ENCODE peak calls at places on chromosomes 12 and 14, in six cellular contexts. D is dorsolateral prefrontal cortex, J is left ventricle myocardium inferior, A is MM.1S, P is tibial nerve, U is heart right ventricle. Z is an unnamed sample.

GRCh38 chr14:36524874-36525745 is 5.1 kb upstream of the NKX2-1 start:
- DNase-seq in U (no peak), P (no peak), D (no peak), A (no peak), J (no peak), Z (no peak)

GRCh38 chr12:43981726-43982125 is 145.8 kb downstream of the TMEM117 start:
- DNase-seq in P (no peak), U (no peak), J (no peak), A (no peak), D (no peak), Z (no peak)

GRCh38 chr12:132719141-132719953 is 8.7 kb downstream of the PGAM5 start:
- DNase-seq in P (no peak), J (no peak), D (no peak), A (no peak), U (no peak), Z (no peak)

GRCh38 chr14:105685003-105685402 is 158.6 kb downstream of the TMEM121 start:
- DNase-seq in U (no peak), P (no peak), A (no peak), D (no peak), J (no peak), Z (no peak)

GRCh38 chr12:28937196-28937595 is 211.9 kb upstream of the FAR2 start:
- DNase-seq in U (no peak), D (no peak), P (no peak), A (no peak), J (no peak), Z (no peak)

GRCh38 chr12:6092784-6093722 is 31.4 kb downstream of the VWF start:
- DNase-seq in U (peak; percentile 33), P (no peak), D (no peak), J (no peak), A (no peak), Z (peak; percentile 62)

GRCh38 chr12:131436922-131437705 is 273.8 kb upstream of the SFSWAP start:
- DNase-seq in D (no peak), P (no peak), U (no peak), J (no peak), A (no peak), Z (peak; percentile 46)

GRCh38 chr14:94481468-94482131 is 5.6 kb upstream of the SERPINA9 start:
- DNase-seq in P (no peak), U (no peak), A (no peak), D (no peak), J (no peak), Z (no peak)

GRCh38 chr14:62943202-62943601 is 102.1 kb downstream of the KCNH5 start:
- DNase-seq in P (no peak), D (no peak), A (no peak), U (no peak), J (no peak), Z (no peak)

GRCh38 chr14:91354979-91355685 is 62.5 kb downstream of the CCDC88C start:
- DNase-seq in D (peak; percentile 29), P (no peak), U (no peak), J (no peak), A (peak; percentile 51), Z (peak; percentile 79)

GRCh38 chr12:4269279-4269991 is 4.1 kb upstream of the CCND2 start:
- DNase-seq in D (no peak), A (peak; percentile 89), P (peak; percentile 70), U (peak; percentile 85), J (peak; percentile 86), Z (peak; percentile 98)

GRCh38 chr14:77950371-77950770 is 150.5 kb downstream of the ADCK1 start:
- DNase-seq in A (no peak), J (no peak), U (no peak), D (peak; percentile 57), P (no peak), Z (no peak)

GRCh38 chr14:76432967-76433752 is 57.2 kb downstream of the ESRRB start:
- DNase-seq in J (no peak), A (no peak), U (no peak), P (no peak), D (no peak), Z (no peak)

GRCh38 chr14:97107070-97107469 is 309.9 kb downstream of the VRK1 start:
- DNase-seq in J (no peak), P (no peak), U (no peak), D (no peak), A (no peak), Z (no peak)

GRCh38 chr12:122969657-122970056 is 3.4 kb upstream of the ABCB9 start:
- DNase-seq in P (no peak), J (no peak), A (no peak), U (no peak), D (no peak), Z (no peak)

GRCh38 chr14:43621282-43621681 is 885.8 kb downstream of the FSCB start:
- DNase-seq in P (no peak), J (no peak), U (no peak), A (no peak), D (no peak), Z (no peak)

GRCh38 chr12:124904306-124905098 is 9.9 kb downstream of the UBC start:
- DNase-seq in D (peak; percentile 86), J (peak; percentile 83), U (peak; percentile 79), A (no peak), P (peak; percentile 83), Z (peak; percentile 87)

GRCh38 chr14:90820958-90821357 is 4.7 kb upstream of the TTC7B start:
- DNase-seq in J (no peak), D (peak; percentile 70), A (peak; percentile 77), P (no peak), U (no peak), Z (peak; percentile 87)

GRCh38 chr12:31659087-31659942 is at the start of gene ETFBKMT:
- DNase-seq in U (peak; percentile 84), A (peak; percentile 91), D (peak; percentile 89), P (peak; percentile 65), J (peak; percentile 84), Z (peak; percentile 97)

GRCh38 chr14:61103541-61104339 is 122.7 kb downstream of the SLC38A6 start:
- DNase-seq in P (no peak), A (no peak), D (no peak), J (no peak), U (no peak), Z (no peak)

GRCh38 chr12:108833757-108834472 is 23.5 kb downstream of the SSH1 start:
- DNase-seq in P (no peak), U (peak; percentile 79), J (peak; percentile 86), A (no peak), D (no peak), Z (peak; percentile 25)

GRCh38 chr12:58841058-58841798 is 79.1 kb downstream of the LRIG3 start:
- DNase-seq in A (no peak), D (no peak), P (no peak), U (peak; percentile 25), J (peak; percentile 24), Z (no peak)

GRCh38 chr12:108635201-108635996 is 1.7 kb upstream of the SELPLG start:
- DNase-seq in A (peak; percentile 98), P (no peak), D (no peak), J (no peak), U (no peak), Z (peak; percentile 87)

GRCh38 chr12:6267007-6267721 is 43.3 kb upstream of the PLEKHG6 start:
- DNase-seq in U (no peak), J (no peak), A (no peak), D (no peak), P (no peak), Z (peak; percentile 51)

GRCh38 chr14:78902010-78902623 is 731.9 kb downstream of the NRXN3 start:
- DNase-seq in U (no peak), J (peak; percentile 14), A (peak; percentile 21), D (peak; percentile 69), P (no peak), Z (no peak)

GRCh38 chr12:42812086-42812485 is 222.5 kb upstream of the PRICKLE1 start:
- DNase-seq in A (no peak), J (no peak), D (no peak), P (no peak), U (no peak), Z (no peak)

DNA sequence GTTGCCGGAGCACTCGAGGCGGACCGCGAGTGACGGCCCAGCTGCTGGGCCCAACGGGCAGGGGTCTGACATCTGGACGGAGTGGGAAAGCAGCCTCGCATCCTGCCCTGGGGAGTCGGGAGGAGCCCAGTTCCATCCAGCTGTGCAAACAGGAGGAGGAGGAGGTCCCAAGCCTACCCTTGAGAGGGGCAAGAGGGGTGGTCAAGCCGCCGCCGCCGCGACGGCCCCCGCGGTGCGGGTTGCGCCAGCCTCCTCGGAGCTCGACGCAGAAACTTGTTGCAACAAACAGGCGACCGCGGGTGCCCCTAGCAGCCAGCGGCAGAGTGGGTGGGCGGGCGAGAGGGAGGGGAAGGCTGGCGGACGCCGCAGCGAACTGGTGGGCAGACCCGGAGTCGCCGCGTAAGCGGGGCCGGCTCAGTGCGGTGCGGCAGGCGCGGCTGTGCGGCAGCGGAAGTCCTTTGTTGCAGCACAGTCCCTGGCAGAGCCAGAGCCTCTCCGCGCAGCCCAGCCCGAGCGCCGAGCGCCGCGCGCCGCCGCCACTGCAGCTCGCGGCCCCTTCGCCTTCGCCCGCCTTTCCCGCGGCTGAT is at the start of gene ZBTB1:
- DNase-seq in A (peak; percentile 62), D (peak; percentile 76), U (peak; percentile 88), J (peak; percentile 89), P (peak; percentile 58), Z (peak; percentile 98)
- TF ChIP-seq CTCF in A (no peak), D (no peak), U (no peak), J (no peak), P (no peak), Z (no peak)

GRCh38 chr14:67514650-67515385 is 18.3 kb upstream of the PLEKHH1 start:
- DNase-seq in A (peak; percentile 32), U (peak; percentile 33), D (no peak), P (no peak), J (peak; percentile 36), Z (peak; percentile 89)
- H3K27ac ChIP-seq in A (no peak overlapping the region), U (peak overlapping the region; percentile 35), D (peak overlapping the region; percentile 93), P (peak overlapping the region; percentile 90), J (peak overlapping the region; percentile 50), Z (peak overlapping the region; percentile 81)

GRCh38 chr14:82362452-82362851 is 828.8 kb upstream of the SEL1L start:
- DNase-seq in U (no peak), P (no peak), A (no peak), D (no peak), J (no peak), Z (no peak)
- TF ChIP-seq CTCF in U (no peak), P (no peak), A (no peak), D (no peak), J (no peak), Z (no peak)

GRCh38 chr14:89205137-89205740 is 211.8 kb downstream of the FOXN3 start:
- DNase-seq in A (no peak), J (no peak), P (no peak), U (no peak), D (no peak), Z (no peak)
- H3K27ac ChIP-seq in A (no peak overlapping the region), J (no peak overlapping the region), P (no peak overlapping the region), U (no peak overlapping the region), D (no peak overlapping the region), Z (no peak overlapping the region)

GRCh38 chr12:22978962-22979361 is 354.0 kb downstream of the ETNK1 start:
- DNase-seq in J (no peak), P (no peak), U (no peak), D (no peak), A (no peak), Z (no peak)
- TF ChIP-seq CTCF in J (no peak), P (no peak), U (no peak), D (no peak), A (no peak), Z (no peak)

GRCh38 chr12:121789800-121790748 is 3.4 kb downstream of the RHOF start:
- DNase-seq in A (peak; percentile 73), P (no peak), D (no peak), U (peak; percentile 69), J (peak; percentile 70), Z (peak; percentile 99)
- H3K27ac ChIP-seq in A (peak overlapping the region; percentile 39), P (peak overlapping the region; percentile 13), D (peak overlapping the region; percentile 57), U (peak overlapping the region; percentile 82), J (peak overlapping the region; percentile 86), Z (peak overlapping the region; percentile 100)

GRCh38 chr12:50283230-50283923 is at the start of gene LIMA1:
- DNase-seq in U (peak; percentile 93), A (peak; percentile 95), D (peak; percentile 83), J (peak; percentile 93), P (peak; percentile 77), Z (peak; percentile 96)
- TF ChIP-seq CTCF in U (peak; percentile 51), A (peak; percentile 40), D (peak; percentile 27), J (peak; percentile 66), P (peak; percentile 68), Z (peak; percentile 10)